ENCODE peak calls at places on chromosomes 6 and 20, in seven cellular contexts. L is CD4-positive, alpha-beta T cell; S is kidney glomerular epithelial cell; T is CD4-positive, alpha-beta memory T cell; C is substantia nigra; R is GM23338; V is mammary epithelial cell. D is an unnamed sample.

GRCh38 chr6:14804444-14805210 is 441.2 kb upstream of the JARID2 start:
- DNase-seq in L (no peak), S (no peak), T (no peak), C (peak), R (no peak), V (peak), D (peak)

GRCh38 chr6:106199998-106200397 is 113.9 kb downstream of the PRDM1 start:
- DNase-seq in L (no peak), S (peak), T (no peak), C (no peak), R (no peak), V (peak), D (no peak)

GRCh38 chr20:64033981-64034493 is 1.9 kb upstream of the C20orf204 start:
- DNase-seq in L (no peak), S (no peak), T (no peak), C (no peak), R (no peak), V (no peak), D (no peak)

GRCh38 chr6:78487401-78487800 is 379.9 kb upstream of the IRAK1BP1 start:
- DNase-seq in L (no peak), S (peak), T (no peak), C (no peak), R (no peak), V (no peak), D (no peak)

GRCh38 chr6:129146836-129147366 is 264.0 kb downstream of the LAMA2 start:
- DNase-seq in L (no peak), S (no peak), T (no peak), C (no peak), R (no peak), V (no peak), D (no peak)

GRCh38 chr6:18958146-18958545 is 571.0 kb downstream of the RNF144B start:
- DNase-seq in L (no peak), S (no peak), T (no peak), C (no peak), R (no peak), V (no peak), D (no peak)

GRCh38 chr6:150687508-150687907 is 87.8 kb downstream of the PLEKHG1 start:
- DNase-seq in L (no peak), S (no peak), T (no peak), C (no peak), R (no peak), V (no peak), D (no peak)

GRCh38 chr6:21163110-21163837 is 430.3 kb upstream of the SOX4 start:
- DNase-seq in L (no peak), S (no peak), T (no peak), C (no peak), R (no peak), V (peak), D (no peak)

GRCh38 chr20:56343861-56344381 is 14.9 kb upstream of the FAM210B start:
- DNase-seq in L (peak), S (no peak), T (no peak), C (peak), R (peak), V (peak), D (peak)

GRCh38 chr6:42722497-42722896 is at the start of gene PRPH2:
- DNase-seq in L (no peak), S (no peak), T (no peak), C (no peak), R (no peak), V (no peak), D (no peak)

GRCh38 chr6:87494761-87495422 is 22.1 kb downstream of the SLC35A1 start:
- DNase-seq in L (no peak), S (no peak), T (no peak), C (no peak), R (no peak), V (no peak), D (no peak)

GRCh38 chr6:63410435-63411426 is 90.9 kb upstream of the LGSN start:
- DNase-seq in L (no peak), S (no peak), T (no peak), C (no peak), R (no peak), V (no peak), D (no peak)

GRCh38 chr20:46151936-46152335 is 33.8 kb downstream of the CD40 start:
- DNase-seq in L (no peak), S (no peak), T (no peak), C (no peak), R (peak), V (no peak), D (no peak)

GRCh38 chr20:2658414-2659354 is 5.3 kb downstream of the IDH3B start:
- DNase-seq in L (no peak), S (no peak), T (no peak), C (no peak), R (peak), V (no peak), D (no peak)

GRCh38 chr20:33437141-33437911 is 6.2 kb downstream of the SNTA1 start:
- DNase-seq in L (no peak), S (peak), T (no peak), C (peak), R (no peak), V (no peak), D (peak)

GRCh38 chr6:148544421-148544820 is 201.8 kb downstream of the SASH1 start:
- DNase-seq in L (no peak), S (no peak), T (no peak), C (no peak), R (no peak), V (no peak), D (no peak)

GRCh38 chr6:116405147-116405546 is 34.4 kb downstream of the DSE start:
- DNase-seq in L (no peak), S (no peak), T (no peak), C (no peak), R (peak), V (no peak), D (peak)

GRCh38 chr6:7640607-7641577 is 50.9 kb downstream of the SNRNP48 start:
- DNase-seq in L (no peak), S (peak), T (no peak), C (no peak), R (peak), V (peak), D (no peak)

GRCh38 chr6:40854592-40854991 is 184.4 kb downstream of the UNC5CL start:
- DNase-seq in L (no peak), S (no peak), T (no peak), C (no peak), R (no peak), V (no peak), D (no peak)